ENCODE peak calls at places on chromosomes 3 and 15, in eight cellular contexts. U is MM.1S, F is GM20000, J is A549, W is fibroblast of mammary gland, N is left ventricle myocardium inferior, P is PC-9, M is H1. A is an unnamed sample.

GRCh38 chr3:170454468-170454867 is 35.8 kb downstream of the CLDN11 start:
- DNase-seq in U (no peak), F (no peak), J (no peak), W (no peak), N (no peak), P (no peak), M (no peak), A (no peak)

GRCh38 chr3:90011136-90011535 is 903.7 kb downstream of the EPHA3 start:
- DNase-seq in U (no peak), F (no peak), J (no peak), W (no peak), N (no peak), P (no peak), M (no peak), A (peak)

GRCh38 chr3:128066111-128066510 is 13.9 kb downstream of the SEC61A1 start:
- DNase-seq in U (no peak), F (no peak), J (no peak), W (peak), N (no peak), P (no peak), M (no peak), A (no peak)

GRCh38 chr15:42133892-42134502 is 22.4 kb downstream of the PLA2G4F start:
- DNase-seq in U (peak), F (peak), J (peak), W (peak), N (no peak), P (peak), M (peak), A (no peak)

GRCh38 chr15:37967788-37968187 is 33.3 kb downstream of the TMCO5A start:
- DNase-seq in U (no peak), F (no peak), J (no peak), W (no peak), N (no peak), P (no peak), M (no peak), A (no peak)

GRCh38 chr15:68114356-68114755 is 60.2 kb downstream of the PIAS1 start:
- DNase-seq in U (peak), F (peak), J (no peak), W (peak), N (no peak), P (no peak), M (no peak), A (peak)

GRCh38 chr3:51706788-51707731 is at the start of gene GRM2:
- DNase-seq in U (no peak), F (no peak), J (no peak), W (peak), N (peak), P (no peak), M (peak), A (peak)

GRCh38 chr15:68436680-68437079 is 4.7 kb upstream of the ITGA11 start:
- DNase-seq in U (no peak), F (no peak), J (no peak), W (no peak), N (no peak), P (no peak), M (no peak), A (no peak)

GRCh38 chr3:16430717-16431630 is 82.5 kb downstream of the RFTN1 start:
- DNase-seq in U (no peak), F (no peak), J (no peak), W (no peak), N (no peak), P (no peak), M (no peak), A (no peak)

GRCh38 chr15:79874242-79874641 is 22.6 kb downstream of the MTHFS start:
- DNase-seq in U (no peak), F (no peak), J (no peak), W (no peak), N (no peak), P (no peak), M (no peak), A (no peak)

DNA sequence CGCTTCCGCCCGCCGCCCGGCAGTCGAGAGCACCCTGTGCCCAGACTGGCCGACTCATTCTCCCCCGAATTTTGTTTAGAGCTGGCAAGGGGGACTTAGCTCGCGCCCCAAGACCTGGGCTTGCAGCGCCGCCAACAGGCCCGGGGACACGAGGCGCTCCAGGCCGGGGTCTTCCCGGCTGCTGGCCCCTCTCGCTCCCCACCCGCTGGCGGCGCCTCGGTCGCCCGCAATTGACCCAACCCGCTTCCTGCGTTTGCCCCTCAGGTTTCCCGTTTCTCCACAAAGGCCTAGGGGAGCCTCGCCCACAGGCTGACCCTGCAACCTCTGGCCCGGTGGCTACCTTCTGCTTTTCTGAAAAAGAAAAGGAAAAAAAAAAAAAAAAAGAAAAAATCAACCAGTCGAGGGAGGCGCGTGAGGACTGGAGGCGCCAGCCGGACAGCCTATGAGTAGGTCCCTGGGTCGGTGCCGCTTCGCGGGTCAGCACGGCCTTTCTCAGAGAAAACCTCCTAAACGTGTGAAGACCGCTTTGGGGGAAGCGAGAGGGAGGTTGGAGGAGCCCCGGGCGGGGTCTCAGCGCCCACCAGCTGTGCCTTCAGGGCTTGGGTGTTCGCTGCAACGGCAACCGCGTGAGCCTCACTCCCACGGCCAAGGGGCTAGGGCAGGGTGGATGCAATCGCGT is 7.2 kb downstream of the FOXL2 start:
- DNase-seq in U (no peak), F (no peak), J (no peak), W (no peak), N (no peak), P (no peak), M (no peak), A (no peak)
- TF ChIP-seq CTCF in U (no peak), F (no peak), J (no peak), W (no peak), N (no peak), P (no peak), M (peak), A (no peak)

DNA sequence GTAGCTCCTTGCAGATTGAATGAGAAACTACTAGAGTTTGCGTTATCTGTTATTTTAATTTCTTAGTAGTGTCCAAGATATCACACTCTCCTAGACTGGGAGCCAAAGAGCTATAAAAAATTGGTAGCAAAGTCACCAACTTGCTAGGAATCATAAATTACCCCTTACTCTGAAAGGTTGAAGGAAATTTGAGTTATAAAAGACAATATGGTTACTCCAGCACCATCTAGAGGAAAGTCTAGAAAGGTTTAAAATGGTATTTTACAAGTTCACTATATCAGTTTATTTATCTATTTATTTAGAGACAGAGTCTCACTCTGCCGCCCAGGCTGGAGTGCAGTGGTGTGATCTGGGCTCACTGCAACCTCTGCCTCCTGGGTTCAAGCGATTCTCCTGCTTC is 121.6 kb downstream of the RBPMS2 start:
- DNase-seq in U (no peak), F (no peak), J (peak), W (peak), N (no peak), P (no peak), M (no peak), A (peak)
- TF ChIP-seq CTCF in U (peak), F (no peak), J (peak), W (peak), N (peak), P (peak), M (no peak), A (peak)

GRCh38 chr3:23886311-23886710 is 30.5 kb downstream of the NKIRAS1 start:
- DNase-seq in U (no peak), F (no peak), J (no peak), W (no peak), N (no peak), P (no peak), M (no peak), A (no peak)

GRCh38 chr3:23885210-23885609 is 31.6 kb downstream of the NKIRAS1 start:
- DNase-seq in U (no peak), F (no peak), J (no peak), W (no peak), N (no peak), P (no peak), M (no peak), A (no peak)

GRCh38 chr3:23882487-23882918 is 34.3 kb downstream of the NKIRAS1 start:
- DNase-seq in U (no peak), F (no peak), J (no peak), W (no peak), N (no peak), P (no peak), M (no peak), A (no peak)

GRCh38 chr3:23880703-23881339 is 36.0 kb downstream of the NKIRAS1 start:
- DNase-seq in U (no peak), F (no peak), J (no peak), W (no peak), N (no peak), P (no peak), M (no peak), A (no peak)

DNA sequence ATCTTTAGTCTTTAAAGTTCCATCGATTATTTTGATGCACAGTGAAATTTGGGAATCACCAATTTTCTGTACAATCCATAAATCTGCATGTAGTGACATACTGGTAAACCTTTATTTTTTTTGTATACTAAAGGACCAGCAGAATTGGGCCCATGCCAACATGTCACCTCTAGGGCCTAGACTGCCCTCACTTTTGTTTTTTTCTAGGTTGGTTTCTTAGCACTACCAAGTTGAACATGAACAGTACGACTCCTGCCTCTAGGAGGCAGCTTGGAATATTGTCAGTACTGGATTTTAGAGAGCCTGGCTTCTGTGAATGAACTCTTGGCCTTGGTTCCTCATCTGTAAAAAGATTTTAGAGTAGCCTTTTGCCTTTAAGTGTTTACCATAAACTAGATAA is 32.3 kb downstream of the NKIRAS1 start:
- DNase-seq in U (no peak), F (no peak), J (peak), W (peak), N (no peak), P (no peak), M (no peak), A (no peak)
- TF ChIP-seq CTCF in U (no peak), F (no peak), J (no peak), W (peak), N (peak), P (peak), M (peak), A (peak)

GRCh38 chr15:53757906-53758305 is 1.6 kb downstream of the WDR72 start:
- DNase-seq in U (no peak), F (no peak), J (no peak), W (no peak), N (no peak), P (no peak), M (no peak), A (no peak)
- TF ChIP-seq CTCF in U (no peak), F (no peak), J (no peak), W (no peak), N (no peak), P (no peak), M (no peak), A (no peak)

GRCh38 chr15:95826388-95826781 is 504.1 kb upstream of the NR2F2 start:
- DNase-seq in U (no peak), F (no peak), J (no peak), W (no peak), N (no peak), P (no peak), M (no peak), A (no peak)

GRCh38 chr15:95825672-95826387 is 504.7 kb upstream of the NR2F2 start:
- DNase-seq in U (no peak), F (no peak), J (no peak), W (no peak), N (no peak), P (no peak), M (no peak), A (no peak)

GRCh38 chr15:95826831-95827230 is 503.7 kb upstream of the NR2F2 start:
- DNase-seq in U (peak), F (no peak), J (no peak), W (no peak), N (no peak), P (no peak), M (no peak), A (no peak)

GRCh38 chr15:95832655-95833054 is 497.8 kb upstream of the NR2F2 start:
- DNase-seq in U (no peak), F (no peak), J (no peak), W (no peak), N (no peak), P (no peak), M (no peak), A (no peak)

GRCh38 chr15:95829062-95829461 is 501.4 kb upstream of the NR2F2 start:
- DNase-seq in U (no peak), F (no peak), J (no peak), W (no peak), N (no peak), P (no peak), M (no peak), A (no peak)
- TF ChIP-seq CTCF in U (peak), F (no peak), J (no peak), W (no peak), N (no peak), P (no peak), M (no peak), A (no peak)

GRCh38 chr15:101122266-101122665 is 129.6 kb downstream of the CHSY1 start:
- DNase-seq in U (no peak), F (no peak), J (no peak), W (no peak), N (no peak), P (no peak), M (no peak), A (no peak)

GRCh38 chr15:101122806-101123205 is 129.0 kb downstream of the CHSY1 start:
- DNase-seq in U (no peak), F (no peak), J (no peak), W (no peak), N (no peak), P (no peak), M (no peak), A (no peak)

GRCh38 chr15:101120473-101120872 is 131.4 kb downstream of the CHSY1 start:
- DNase-seq in U (no peak), F (no peak), J (no peak), W (no peak), N (no peak), P (no peak), M (no peak), A (no peak)

GRCh38 chr15:101120961-101121360 is 130.9 kb downstream of the CHSY1 start:
- DNase-seq in U (no peak), F (no peak), J (no peak), W (no peak), N (no peak), P (no peak), M (no peak), A (no peak)

DNA sequence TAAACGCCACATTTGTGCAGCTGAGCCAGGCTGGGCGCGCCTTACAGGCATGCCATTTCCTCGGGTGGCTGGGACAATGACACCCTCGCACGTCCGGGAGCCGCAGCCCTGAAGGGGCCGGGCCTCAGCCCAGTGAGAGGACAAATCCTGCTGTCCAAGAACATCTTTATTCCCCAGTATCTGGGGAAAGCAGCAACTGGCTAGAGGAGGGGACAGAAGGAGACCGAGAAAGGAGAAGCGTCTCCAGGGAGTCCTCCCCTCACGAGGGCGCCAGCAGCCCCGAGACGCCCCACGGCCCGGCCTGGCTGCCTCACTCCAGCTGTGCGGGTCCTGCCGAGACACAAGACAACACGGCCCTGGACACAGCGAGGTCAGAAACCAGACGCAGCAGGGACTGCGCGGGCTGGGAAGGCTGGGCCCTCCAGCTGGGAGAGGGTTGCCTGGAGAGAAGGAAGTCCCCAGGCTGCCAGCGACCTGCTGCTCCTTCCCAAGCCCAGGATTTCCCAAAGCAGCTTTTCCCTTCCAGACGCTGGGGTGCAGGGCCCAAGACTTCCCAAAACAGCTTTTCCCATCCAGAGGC is 130.2 kb downstream of the CHSY1 start:
- DNase-seq in U (peak), F (peak), J (no peak), W (peak), N (peak), P (peak), M (no peak), A (peak)
- TF ChIP-seq CTCF in U (peak), F (peak), J (no peak), W (peak), N (peak), P (no peak), M (peak), A (peak)

DNA sequence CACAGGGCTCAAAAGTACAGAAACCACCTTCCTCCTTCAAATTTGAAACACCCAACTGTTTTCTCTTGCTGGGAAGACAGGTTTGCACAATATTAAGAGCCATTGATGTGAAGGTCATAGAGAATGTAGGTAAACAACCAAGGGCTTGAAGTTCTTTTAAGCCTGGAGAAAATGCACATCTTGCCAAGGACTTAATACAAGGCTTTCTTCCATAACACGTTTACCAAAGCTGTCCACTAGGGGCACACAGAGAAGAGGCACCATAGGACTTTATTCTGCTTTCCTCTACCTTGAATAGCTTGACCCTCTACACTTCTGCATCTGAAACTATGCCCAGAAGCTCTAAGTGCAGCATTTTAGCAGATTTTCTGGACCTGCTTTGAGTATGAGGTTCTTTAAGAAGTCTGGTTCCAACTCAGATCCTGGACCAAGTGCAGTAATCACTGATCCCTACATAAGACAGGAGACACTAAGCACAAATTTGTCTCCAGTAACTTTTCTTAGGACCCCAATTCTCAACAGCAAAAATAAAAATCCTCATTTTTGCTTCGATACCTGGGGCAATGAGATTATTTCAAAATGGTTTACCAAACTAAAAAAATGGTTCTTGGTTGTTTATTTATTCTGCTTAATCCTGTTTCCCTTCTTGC is 138.0 kb downstream of the FBN1 start:
- DNase-seq in U (peak), F (peak), J (peak), W (peak), N (no peak), P (peak), M (no peak), A (peak)
- TF ChIP-seq CTCF in U (peak), F (peak), J (peak), W (peak), N (peak), P (peak), M (peak), A (peak)

DNA sequence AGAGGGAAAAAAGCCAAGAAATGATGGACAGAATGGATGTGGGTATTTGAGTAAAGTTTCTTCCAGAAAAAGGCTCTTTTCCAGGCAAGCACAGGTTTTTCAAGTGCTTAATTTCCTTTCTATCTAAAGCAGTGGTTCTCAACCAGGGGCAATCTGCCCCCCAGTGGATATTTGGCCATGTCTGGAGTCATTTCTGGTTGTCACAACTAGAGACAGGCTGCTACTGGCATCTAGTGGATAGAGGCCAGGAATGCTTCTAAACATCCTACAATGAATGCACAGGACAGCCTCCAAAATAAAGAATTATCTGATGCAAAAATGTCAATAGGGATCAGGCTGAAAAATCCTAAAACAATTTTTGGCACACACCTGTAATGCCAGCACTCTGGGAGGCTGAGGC is 23.9 kb downstream of the SEC22C start:
- DNase-seq in U (no peak), F (no peak), J (no peak), W (no peak), N (no peak), P (no peak), M (no peak), A (no peak)
- TF ChIP-seq CTCF in U (no peak), F (no peak), J (no peak), W (no peak), N (peak), P (peak), M (no peak), A (no peak)